ENCODE peak calls at places on chromosome 18, in six cellular contexts. K is NCI-H1092; S is HT1080; G is CD8-positive, alpha-beta memory T cell; O is NCI-H2029 treated with DMSO at 0.1 percent for 48 hours; T is Caki2. N is an unnamed sample.

GRCh38 chr18:72808688-72809087 is 59.1 kb downstream of the NETO1 start:
- DNase-seq in T (no peak), K (no peak), O (no peak), S (no peak), G (no peak), N (no peak)

GRCh38 chr18:54830260-54830659 is 2.0 kb downstream of the RAB27B start:
- DNase-seq in K (no peak), T (no peak), O (no peak), S (no peak), G (no peak), N (no peak)

GRCh38 chr18:46474487-46475366 is 182.3 kb downstream of the LOXHD1 start:
- DNase-seq in O (peak; percentile 68), G (no peak), S (no peak), T (no peak), K (no peak), N (peak; percentile 77)

GRCh38 chr18:9988665-9989064 is 74.8 kb downstream of the VAPA start:
- DNase-seq in O (no peak), G (no peak), K (no peak), T (no peak), S (no peak), N (no peak)

GRCh38 chr18:55551227-55551626 is 36.8 kb downstream of the TCF4 start:
- DNase-seq in K (no peak), T (no peak), S (no peak), O (no peak), G (no peak), N (no peak)

GRCh38 chr18:48876590-48876989 is 74.2 kb downstream of the SMAD7 start:
- DNase-seq in K (no peak), T (no peak), O (no peak), G (no peak), S (no peak), N (no peak)

GRCh38 chr18:48909721-48910120 is 41.0 kb downstream of the SMAD7 start:
- DNase-seq in T (no peak), S (no peak), K (no peak), O (no peak), G (peak; percentile 54), N (no peak)

GRCh38 chr18:58515175-58515574 is 113.7 kb downstream of the ALPK2 start:
- DNase-seq in S (no peak), O (no peak), T (no peak), G (no peak), K (no peak), N (no peak)

GRCh38 chr18:50189160-50189559 is 5.8 kb downstream of the MYO5B start:
- DNase-seq in T (no peak), G (no peak), O (no peak), S (no peak), K (no peak), N (no peak)

GRCh38 chr18:33901894-33902512 is 322.7 kb downstream of the NOL4 start:
- DNase-seq in T (no peak), S (no peak), O (no peak), K (no peak), G (no peak), N (no peak)

GRCh38 chr18:12939161-12939560 is 8.7 kb upstream of the SEH1L start:
- DNase-seq in K (no peak), T (no peak), O (no peak), G (no peak), S (no peak), N (no peak)

GRCh38 chr18:9400197-9400596 is 65.6 kb downstream of the TWSG1 start:
- DNase-seq in T (no peak), O (no peak), K (no peak), S (no peak), G (no peak), N (no peak)

GRCh38 chr18:457120-457519 is 43.4 kb downstream of the COLEC12 start:
- DNase-seq in S (no peak), K (no peak), O (no peak), G (no peak), T (no peak), N (no peak)

GRCh38 chr18:8959551-8960135 is 142.9 kb upstream of the NDUFV2 start:
- DNase-seq in K (no peak), O (no peak), S (no peak), T (peak; percentile 30), G (no peak), N (no peak)

GRCh38 chr18:32902566-32903330 is 129.9 kb upstream of the KLHL14 start:
- DNase-seq in G (no peak), K (no peak), T (no peak), S (no peak), O (no peak), N (no peak)

GRCh38 chr18:23718243-23718720 is 29.0 kb downstream of the LAMA3 start:
- DNase-seq in O (no peak), S (peak; percentile 28), G (no peak), T (peak; percentile 76), K (no peak), N (no peak)

N was measured in DMS153.